ENCODE peak calls at places on chromosomes 12 and 14, in ten cellular contexts. U is A549, F is K562, K is HepG2, J is ovary, Q is tibial nerve, D is GM12878, Z is stomach, R is suprapubic skin, P is upper lobe of left lung. Y is an unnamed sample.

GRCh38 chr14:103073876-103074698 is 9.9 kb upstream of the LBHD2 start:
- DNase-seq in U (no peak), F (no peak), K (no peak), J (no peak), Q (no peak), D (no peak), Z (no peak), R (no peak), P (peak), Y (no peak)

GRCh38 chr12:76588881-76589565 is 29.5 kb upstream of the OSBPL8 start:
- DNase-seq in U (no peak), F (no peak), K (no peak), J (no peak), Q (no peak), D (no peak), Z (no peak), R (no peak), P (no peak), Y (no peak)

GRCh38 chr14:81408595-81408994 is 8.5 kb upstream of the STON2 start:
- DNase-seq in U (no peak), F (no peak), K (peak), J (no peak), Q (no peak), D (no peak), Z (no peak), R (no peak), P (no peak), Y (no peak)

GRCh38 chr14:103404032-103404918 is 19.1 kb downstream of the MARK3 start:
- DNase-seq in U (no peak), F (no peak), K (no peak), J (no peak), Q (no peak), D (no peak), Z (no peak), R (no peak), P (no peak), Y (no peak)

GRCh38 chr12:40344312-40344711 is 119.5 kb downstream of the LRRK2 start:
- DNase-seq in U (no peak), F (no peak), K (no peak), J (no peak), Q (no peak), D (no peak), Z (no peak), R (no peak), P (no peak), Y (no peak)

GRCh38 chr12:94762259-94762942 is 112.0 kb upstream of the TMCC3 start:
- DNase-seq in U (no peak), F (no peak), K (no peak), J (no peak), Q (no peak), D (peak), Z (no peak), R (no peak), P (no peak), Y (no peak)

GRCh38 chr12:39103552-39104165 is 198.3 kb upstream of the CPNE8 start:
- DNase-seq in U (peak), F (peak), K (peak), J (no peak), Q (no peak), D (peak), Z (no peak), R (no peak), P (no peak), Y (no peak)

GRCh38 chr12:58176296-58176869 is 235.0 kb downstream of the ATP23 start:
- DNase-seq in U (peak), F (peak), K (peak), J (no peak), Q (no peak), D (no peak), Z (peak), R (no peak), P (no peak), Y (peak)

GRCh38 chr12:21527451-21528180 is 1.5 kb downstream of the SPX start:
- DNase-seq in U (peak), F (no peak), K (no peak), J (no peak), Q (no peak), D (peak), Z (peak), R (no peak), P (peak), Y (peak)

DNA sequence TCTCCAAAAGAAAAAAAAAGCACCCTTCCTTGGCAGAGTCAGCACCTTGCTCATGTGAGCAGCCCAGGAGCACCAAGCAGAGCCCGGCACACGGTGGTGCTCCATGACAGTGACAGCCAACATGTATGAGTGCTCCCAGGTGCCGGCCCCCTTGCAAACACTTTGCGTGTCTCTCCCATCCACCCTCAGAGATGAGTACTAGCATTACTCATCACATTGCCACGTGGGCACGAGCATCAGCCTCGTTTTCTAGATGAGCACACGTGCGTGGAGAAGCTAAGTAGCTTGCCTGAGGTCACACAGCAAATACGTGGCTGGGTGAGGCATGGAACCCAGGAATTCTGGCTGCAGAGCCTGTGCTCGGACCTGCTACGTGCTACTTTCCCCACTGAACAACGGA is 177.9 kb upstream of the PRMT8 start:
- DNase-seq in U (no peak), F (no peak), K (no peak), J (no peak), Q (no peak), D (no peak), Z (no peak), R (no peak), P (no peak), Y (no peak)
- TF ChIP-seq EP300 in U (no peak), F (no peak), K (no peak), J (no peak), Q (no peak), D (no peak), Z (no peak), R (no peak), P (no peak), Y (no peak)

GRCh38 chr14:23284654-23285529 is 1.0 kb downstream of the HOMEZ start:
- DNase-seq in U (no peak), F (no peak), K (peak), J (no peak), Q (no peak), D (no peak), Z (no peak), R (no peak), P (no peak), Y (no peak)
- TF ChIP-seq POLR2A in U (no peak), F (no peak), K (no peak), J (no peak), Q (no peak), D (no peak), Z (no peak), R (no peak), P (no peak), Y (no peak)

GRCh38 chr12:126668961-126669360 is 1598.0 kb upstream of the TMEM132C start:
- DNase-seq in U (no peak), F (no peak), K (no peak), J (no peak), Q (no peak), D (no peak), Z (no peak), R (no peak), P (no peak), Y (no peak)

GRCh38 chr12:126663304-126664094 is 1598.3 kb downstream of the AACS start:
- DNase-seq in U (peak), F (peak), K (peak), J (no peak), Q (no peak), D (no peak), Z (no peak), R (no peak), P (no peak), Y (no peak)

GRCh38 chr12:126667340-126667739 is 1599.6 kb upstream of the TMEM132C start:
- DNase-seq in U (no peak), F (no peak), K (no peak), J (no peak), Q (no peak), D (no peak), Z (no peak), R (no peak), P (no peak), Y (no peak)

DNA sequence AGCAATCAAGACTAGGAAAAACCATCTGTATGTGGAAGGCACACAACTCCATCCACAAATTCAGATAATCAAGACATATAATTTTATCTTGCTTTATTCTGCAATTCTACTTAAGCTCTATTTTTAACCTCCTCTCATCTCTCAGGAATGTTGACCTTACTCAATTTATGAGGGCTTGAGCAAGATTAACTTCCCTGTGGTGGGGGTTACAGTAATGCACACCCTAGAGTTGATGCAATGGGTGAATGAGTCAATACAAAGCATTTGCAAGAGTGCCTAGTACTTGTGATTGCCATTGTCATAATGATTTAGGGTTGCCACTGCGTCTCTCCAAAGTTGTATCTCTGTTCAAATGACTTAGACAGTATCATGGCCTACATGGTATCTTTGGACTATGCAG is 1598.4 kb upstream of the TMEM132C start:
- DNase-seq in U (no peak), F (no peak), K (no peak), J (no peak), Q (no peak), D (no peak), Z (no peak), R (no peak), P (no peak), Y (no peak)
- TF ChIP-seq EP300 in U (no peak), F (no peak), K (no peak), J (no peak), Q (peak), D (no peak), Z (no peak), R (no peak), P (peak), Y (no peak)

GRCh38 chr14:93041830-93042229 is 73.9 kb downstream of the ITPK1 start:
- DNase-seq in U (no peak), F (no peak), K (no peak), J (no peak), Q (no peak), D (no peak), Z (no peak), R (no peak), P (no peak), Y (no peak)

GRCh38 chr14:93044116-93044515 is 71.6 kb downstream of the ITPK1 start:
- DNase-seq in U (no peak), F (no peak), K (no peak), J (no peak), Q (no peak), D (no peak), Z (peak), R (no peak), P (no peak), Y (no peak)

GRCh38 chr14:93045211-93045674 is 70.5 kb downstream of the ITPK1 start:
- DNase-seq in U (no peak), F (peak), K (peak), J (no peak), Q (no peak), D (no peak), Z (no peak), R (no peak), P (no peak), Y (no peak)

GRCh38 chr14:93044601-93045000 is 71.1 kb downstream of the ITPK1 start:
- DNase-seq in U (no peak), F (peak), K (no peak), J (no peak), Q (no peak), D (no peak), Z (no peak), R (no peak), P (no peak), Y (no peak)

GRCh38 chr14:93042968-93043940 is 72.5 kb downstream of the ITPK1 start:
- DNase-seq in U (peak), F (no peak), K (peak), J (no peak), Q (no peak), D (no peak), Z (peak), R (no peak), P (no peak), Y (peak)
- TF ChIP-seq POLR2A in U (peak), F (no peak), K (no peak), J (no peak), Q (no peak), D (no peak), Z (no peak), R (no peak), P (no peak), Y (peak)

DNA sequence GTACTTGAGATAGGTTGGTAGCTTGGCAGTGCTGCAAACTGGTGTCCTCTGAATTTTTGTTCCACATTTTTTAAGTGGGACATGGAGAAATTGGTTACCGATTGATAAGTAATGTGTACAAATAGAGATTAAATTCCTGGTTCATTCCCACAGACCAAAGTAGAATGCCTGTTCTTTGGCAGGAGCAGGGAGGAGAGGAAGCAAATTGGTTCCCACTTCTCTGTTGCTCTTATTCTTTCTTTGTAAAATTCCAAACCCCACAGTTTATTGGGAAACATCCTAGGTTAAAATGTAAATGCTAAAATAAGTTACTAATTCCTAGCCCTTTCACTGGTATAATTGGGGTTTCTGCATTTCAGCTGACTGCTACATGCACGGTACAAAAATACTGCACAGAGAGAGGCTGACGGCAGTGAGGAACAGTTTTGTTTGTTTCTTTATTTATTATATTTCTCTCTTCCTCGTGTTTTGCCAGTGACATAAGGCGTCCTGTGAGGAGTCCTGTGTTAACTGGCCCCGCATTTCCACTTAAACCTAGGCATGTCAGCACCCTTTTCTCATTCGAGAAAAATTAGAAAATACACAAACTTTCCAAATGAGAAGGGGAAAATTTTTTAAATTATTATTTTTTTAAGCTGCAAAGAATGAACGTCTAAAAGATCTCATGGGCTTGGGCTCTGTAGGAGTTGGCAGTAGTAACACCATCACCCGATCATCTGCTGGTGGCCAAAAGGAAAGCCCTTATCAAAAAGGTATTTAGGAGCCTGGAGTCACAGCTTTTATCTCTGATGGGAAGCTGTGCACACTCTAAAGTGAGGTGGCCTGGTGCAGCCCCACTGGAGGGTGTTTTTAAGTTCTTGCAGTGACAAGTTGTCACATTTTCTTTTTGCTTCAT is 25.4 kb upstream of the BCL7A start:
- DNase-seq in U (no peak), F (peak), K (peak), J (no peak), Q (no peak), D (no peak), Z (no peak), R (no peak), P (no peak), Y (no peak)
- TF ChIP-seq EP300 in U (no peak), F (no peak), K (no peak), J (no peak), Q (no peak), D (no peak), Z (no peak), R (no peak), P (no peak), Y (no peak)

GRCh38 chr12:108664338-108665258 is 30.9 kb upstream of the SELPLG start:
- DNase-seq in U (peak), F (peak), K (peak), J (peak), Q (peak), D (peak), Z (peak), R (peak), P (no peak), Y (peak)
- TF ChIP-seq POLR2A in U (no peak), F (no peak), K (no peak), J (no peak), Q (no peak), D (peak), Z (no peak), R (no peak), P (no peak), Y (no peak)

GRCh38 chr12:110689601-110690430 is 901 bp upstream of the HVCN1 start:
- DNase-seq in U (no peak), F (peak), K (no peak), J (peak), Q (no peak), D (peak), Z (peak), R (no peak), P (peak), Y (peak)
- TF ChIP-seq EP300 in U (no peak), F (no peak), K (no peak), J (no peak), Q (no peak), D (no peak), Z (no peak), R (no peak), P (no peak), Y (no peak)

GRCh38 chr12:12784911-12785814 is at the start of gene APOLD1:
- DNase-seq in U (no peak), F (no peak), K (no peak), J (no peak), Q (no peak), D (no peak), Z (no peak), R (no peak), P (no peak), Y (no peak)
- TF ChIP-seq POLR2A in U (no peak), F (no peak), K (no peak), J (peak), Q (peak), D (no peak), Z (no peak), R (no peak), P (no peak), Y (peak)

GRCh38 chr12:52867636-52868035 is 18.8 kb upstream of the KRT78 start:
- DNase-seq in U (no peak), F (no peak), K (no peak), J (no peak), Q (peak), D (no peak), Z (peak), R (no peak), P (peak), Y (peak)
- TF ChIP-seq EP300 in U (no peak), F (no peak), K (no peak), J (no peak), Q (no peak), D (no peak), Z (no peak), R (no peak), P (no peak), Y (no peak)

GRCh38 chr12:124904306-124905098 is 9.9 kb downstream of the UBC start:
- DNase-seq in U (peak), F (peak), K (peak), J (peak), Q (peak), D (no peak), Z (peak), R (peak), P (no peak), Y (peak)
- TF ChIP-seq POLR2A in U (no peak), F (peak), K (peak), J (peak), Q (peak), D (no peak), Z (no peak), R (no peak), P (no peak), Y (no peak)

Y was measured in transverse colon.